ENCODE peak calls at places on chromosomes 1 and 21, in five cellular contexts. I, Z, V, Y and M are unnamed samples.

GRCh38 chr1:145916745-145917144 is 1.8 kb downstream of the PEX11B start:
- DNase-seq in Z (no peak), I (no peak), V (no peak), Y (no peak), M (no peak)

GRCh38 chr1:228163004-228163753 is 2.4 kb upstream of the IBA57 start:
- DNase-seq in I (no peak), V (no peak), Y (peak), Z (no peak), M (no peak)

GRCh38 chr1:205602118-205602517 is 29.7 kb downstream of the ELK4 start:
- DNase-seq in I (no peak), Z (no peak), Y (peak), V (no peak), M (no peak)

GRCh38 chr1:220294754-220295419 is 22.6 kb upstream of the RAB3GAP2 start:
- DNase-seq in Y (no peak), V (no peak), I (no peak), Z (no peak), M (no peak)

GRCh38 chr1:18854331-18855025 is 5.0 kb downstream of the TAS1R2 start:
- DNase-seq in Y (no peak), V (no peak), I (no peak), Z (no peak), M (no peak)

GRCh38 chr1:86965012-86965826 is 50.8 kb downstream of the HS2ST1 start:
- DNase-seq in I (no peak), Z (no peak), V (peak), Y (peak), M (peak)

GRCh38 chr1:36155560-36156328 is at the start of gene MAP7D1:
- DNase-seq in Z (peak), Y (peak), I (peak), V (peak), M (peak)

GRCh38 chr1:239893127-239893731 is 198.5 kb upstream of the FMN2 start:
- DNase-seq in Y (peak), V (no peak), Z (no peak), I (no peak), M (no peak)

GRCh38 chr1:12457771-12458170 is 160.2 kb downstream of the DHRS3 start:
- DNase-seq in I (no peak), V (no peak), Y (no peak), Z (no peak), M (no peak)

GRCh38 chr1:16289959-16290358 is 53.0 kb upstream of the CPLANE2 start:
- DNase-seq in I (no peak), Z (no peak), V (no peak), Y (no peak), M (no peak)

GRCh38 chr1:154479764-154480421 is 22.1 kb upstream of the TDRD10 start:
- DNase-seq in I (peak), Z (peak), Y (peak), V (peak), M (peak)

GRCh38 chr1:109272831-109273547 is 10.0 kb downstream of the PSRC1 start:
- DNase-seq in V (peak), I (no peak), Y (no peak), Z (no peak), M (no peak)

GRCh38 chr1:200980452-200980772 is 43.1 kb downstream of the KIF21B start:
- DNase-seq in V (no peak), Z (no peak), Y (no peak), I (no peak), M (no peak)

GRCh38 chr1:77511440-77511840 is 171.0 kb downstream of the ZZZ3 start:
- DNase-seq in Z (no peak), V (no peak), I (no peak), Y (peak), M (no peak)

GRCh38 chr1:210222288-210223006 is 10.1 kb upstream of the SERTAD4 start:
- DNase-seq in Y (no peak), Z (no peak), V (peak), I (no peak), M (no peak)

GRCh38 chr1:55720243-55720642 is 505.1 kb upstream of the USP24 start:
- DNase-seq in Z (no peak), V (no peak), I (no peak), Y (no peak), M (no peak)

GRCh38 chr1:9860887-9861286 is 37.1 kb upstream of the CLSTN1 start:
- DNase-seq in Z (no peak), Y (no peak), I (no peak), V (no peak), M (no peak)

GRCh38 chr1:15736035-15736665 is at the start of gene SLC25A34:
- DNase-seq in Z (no peak), V (peak), Y (no peak), I (no peak), M (no peak)

GRCh38 chr1:156747737-156748669 is 3.5 kb downstream of the HDGF start:
- DNase-seq in I (no peak), Z (no peak), Y (peak), V (peak), M (no peak)

GRCh38 chr1:18007391-18008106 is 100.0 kb upstream of the IGSF21 start:
- DNase-seq in V (no peak), Z (no peak), Y (no peak), I (no peak), M (no peak)

GRCh38 chr21:37520801-37521200 is 154.2 kb downstream of the DYRK1A start:
- DNase-seq in I (no peak), Y (no peak), Z (no peak), V (no peak), M (no peak)

GRCh38 chr1:167564592-167564991 is 11.0 kb upstream of the CREG1 start:
- DNase-seq in I (no peak), Y (no peak), Z (no peak), V (no peak), M (no peak)

GRCh38 chr1:200033511-200034261 is 6.2 kb downstream of the NR5A2 start:
- DNase-seq in Y (no peak), I (no peak), V (no peak), Z (no peak), M (peak)

GRCh38 chr1:155175927-155176371 is 2.3 kb downstream of the TRIM46 start:
- DNase-seq in I (no peak), V (peak), Y (no peak), Z (no peak), M (no peak)

GRCh38 chr1:208201241-208201640 is 42.9 kb downstream of the PLXNA2 start:
- DNase-seq in Z (no peak), I (no peak), V (peak), Y (no peak), M (no peak)

GRCh38 chr1:20443703-20444587 is 42.1 kb downstream of the CAMK2N1 start:
- DNase-seq in I (no peak), V (no peak), Z (no peak), Y (no peak), M (no peak)

GRCh38 chr1:54671985-54672608 is 30.5 kb downstream of the MROH7 start:
- DNase-seq in V (peak), Y (peak), I (no peak), Z (no peak), M (peak)

GRCh38 chr1:17437260-17438175 is 2.0 kb downstream of the RCC2 start:
- DNase-seq in V (peak), Z (peak), Y (peak), I (no peak), M (peak)

GRCh38 chr1:234611799-234612351 is 1.9 kb upstream of the IRF2BP2 start:
- DNase-seq in I (no peak), V (peak), Y (peak), Z (no peak), M (no peak)

GRCh38 chr1:28122183-28122582 is 33.8 kb upstream of the EYA3 start:
- DNase-seq in Z (no peak), I (no peak), V (no peak), Y (peak), M (no peak)

GRCh38 chr1:13763991-13764390 is 64.0 kb downstream of the PRDM2 start:
- DNase-seq in V (no peak), I (no peak), Y (no peak), Z (no peak), M (no peak)

GRCh38 chr1:40059292-40059959 is 18.9 kb downstream of the CAP1 start:
- DNase-seq in V (peak), Y (peak), Z (no peak), I (no peak), M (peak)

GRCh38 chr1:8941906-8942305 is 3.8 kb upstream of the CA6 start:
- DNase-seq in Y (peak), V (peak), I (no peak), Z (no peak), M (peak)

GRCh38 chr1:25073640-25074270 is 143.7 kb upstream of the RUNX3 start:
- DNase-seq in Y (no peak), Z (no peak), I (no peak), V (no peak), M (no peak)